ENCODE peak calls at places on chromosomes 12 and 14, in six cellular contexts. U is HepG2, X is A549, I is K562, H is SK-N-SH, Y is GM12878. L is an unnamed sample.

GRCh38 chr12:111589601-111590000 is 9.5 kb downstream of the ATXN2 start:
- DNase-seq in U (no peak), X (no peak), I (no peak), H (no peak), Y (no peak), L (no peak)

GRCh38 chr12:50621435-50622304 is 116.9 kb downstream of the DIP2B start:
- DNase-seq in U (no peak), X (no peak), I (no peak), H (no peak), Y (no peak), L (no peak)

GRCh38 chr14:93035917-93036651 is 79.6 kb downstream of the ITPK1 start:
- DNase-seq in U (peak), X (no peak), I (peak), H (no peak), Y (no peak), L (no peak)

GRCh38 chr12:123573870-123574269 is 10.5 kb upstream of the TMED2 start:
- DNase-seq in U (no peak), X (no peak), I (no peak), H (no peak), Y (no peak), L (no peak)

GRCh38 chr14:100536721-100537700 is 50.2 kb downstream of the BEGAIN start:
- DNase-seq in U (no peak), X (no peak), I (no peak), H (peak), Y (no peak), L (no peak)

GRCh38 chr12:125685885-125686284 is 620.6 kb downstream of the AACS start:
- DNase-seq in U (no peak), X (no peak), I (no peak), H (no peak), Y (no peak), L (no peak)

GRCh38 chr12:58346032-58346632 is 404.8 kb downstream of the ATP23 start:
- DNase-seq in U (peak), X (peak), I (peak), H (peak), Y (no peak), L (peak)

GRCh38 chr14:67514203-67514607 is 18.9 kb upstream of the PLEKHH1 start:
- DNase-seq in U (no peak), X (no peak), I (no peak), H (peak), Y (no peak), L (no peak)

GRCh38 chr12:65308601-65309071 is 30.2 kb downstream of the MSRB3 start:
- DNase-seq in U (no peak), X (no peak), I (no peak), H (no peak), Y (no peak), L (no peak)

GRCh38 chr14:101960225-101960624 is 4.1 kb upstream of the DYNC1H1 start:
- DNase-seq in U (peak), X (no peak), I (peak), H (no peak), Y (no peak), L (no peak)

GRCh38 chr14:22502007-22502406 is 87.0 kb downstream of the DAD1 start:
- DNase-seq in U (no peak), X (no peak), I (no peak), H (no peak), Y (no peak), L (no peak)
- TF ChIP-seq RAD21 in U (no peak), X (no peak), I (no peak), H (no peak), Y (no peak), L (no peak)

GRCh38 chr14:95710106-95710505 is 3.8 kb downstream of the TCL1A start:
- DNase-seq in U (no peak), X (no peak), I (no peak), H (no peak), Y (no peak), L (no peak)
- TF ChIP-seq REST in U (no peak), X (no peak), I (no peak), H (no peak), Y (no peak), L (no peak)

GRCh38 chr14:22569749-22570131 is 19.3 kb downstream of the DAD1 start:
- DNase-seq in U (no peak), X (no peak), I (no peak), H (no peak), Y (no peak), L (no peak)
- H3K4me3 ChIP-seq in U (no peak), X (no peak), I (no peak), H (no peak), Y (peak), L (no peak)

DNA sequence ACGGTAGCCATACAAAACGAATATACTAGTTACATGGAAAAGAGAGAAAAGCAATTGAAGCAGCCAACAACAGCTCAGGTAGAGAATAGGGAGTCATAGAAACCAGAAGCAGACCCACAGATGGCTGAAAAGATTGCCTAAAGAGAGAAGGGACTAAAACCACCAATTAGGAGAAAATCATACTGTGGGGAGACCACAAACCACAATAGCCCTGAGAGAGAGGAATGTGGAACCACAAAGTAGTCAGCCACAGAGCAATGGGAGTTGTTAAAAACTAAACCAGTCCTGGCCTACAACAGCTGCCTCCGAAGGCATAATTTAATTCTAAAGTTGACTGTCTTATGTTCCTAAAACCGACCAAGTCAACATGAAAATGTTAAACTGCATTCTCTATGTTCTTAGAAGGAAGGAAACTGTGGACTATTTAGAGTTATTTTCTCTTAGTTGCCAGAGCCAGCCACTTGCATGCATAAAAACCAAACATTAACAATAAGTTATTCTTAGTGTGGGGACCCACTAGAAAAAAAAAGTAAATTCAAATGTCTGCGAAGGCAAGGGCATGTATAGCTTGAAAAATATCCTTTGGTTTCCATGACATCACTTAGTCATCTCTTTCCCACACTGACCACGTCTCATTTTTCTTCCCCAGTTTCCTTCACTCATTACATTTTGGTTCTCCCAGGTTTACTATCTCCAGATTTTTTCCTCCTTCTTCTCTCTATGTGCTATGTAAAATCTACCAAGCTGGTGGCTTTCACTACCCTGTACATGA is 398.0 kb downstream of the NOVA1 start:
- DNase-seq in U (no peak), X (no peak), I (no peak), H (no peak), Y (no peak), L (no peak)
- TF ChIP-seq RAD21 in U (no peak), X (no peak), I (no peak), H (no peak), Y (no peak), L (no peak)

DNA sequence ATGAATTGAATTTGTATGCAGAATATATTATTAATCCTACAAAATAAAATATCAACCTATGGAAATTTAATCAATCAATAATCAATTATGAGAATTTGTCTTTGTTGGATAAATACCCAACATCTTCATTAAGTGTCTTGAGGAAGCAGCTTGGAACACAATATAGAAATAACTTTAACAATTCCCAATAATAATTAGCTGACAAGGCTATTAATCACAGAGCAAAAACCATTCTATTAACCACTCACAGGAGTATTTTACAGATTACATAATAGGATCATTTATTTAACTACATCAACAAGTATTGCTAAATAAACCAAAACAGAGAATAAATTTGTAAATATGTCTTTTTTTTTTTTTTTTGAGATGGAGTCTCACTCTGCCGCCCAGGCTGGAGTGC is 190.3 kb downstream of the CEP128 start:
- DNase-seq in U (no peak), X (no peak), I (no peak), H (no peak), Y (no peak), L (no peak)
- TF ChIP-seq REST in U (no peak), X (no peak), I (no peak), H (no peak), Y (no peak), L (no peak)

DNA sequence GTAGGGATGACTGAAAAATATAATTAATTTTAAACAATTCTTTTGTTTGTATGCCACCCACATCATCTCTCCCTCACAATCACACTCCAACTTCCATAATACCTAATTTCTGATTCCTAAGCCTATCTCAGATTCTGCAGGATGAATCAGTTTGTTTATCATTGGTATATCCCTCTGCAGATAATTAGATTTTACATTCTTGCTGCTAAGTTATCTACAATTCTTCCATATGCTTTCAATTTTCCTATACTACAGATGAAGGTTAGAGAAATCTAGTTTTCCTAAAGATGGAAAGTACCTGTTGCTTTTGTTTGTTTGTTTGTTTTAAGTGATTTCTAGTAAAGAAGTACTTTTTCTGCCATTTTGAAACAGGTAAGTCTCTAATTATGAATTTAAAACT is 105.3 kb downstream of the ANKS1B start:
- DNase-seq in U (no peak), X (no peak), I (no peak), H (peak), Y (no peak), L (no peak)
- H3K4me3 ChIP-seq in U (no peak), X (no peak), I (no peak), H (no peak), Y (no peak), L (no peak)

GRCh38 chr12:24945039-24945438 is 3.9 kb downstream of the BCAT1 start:
- DNase-seq in U (no peak), X (no peak), I (no peak), H (no peak), Y (no peak), L (no peak)
- TF ChIP-seq RAD21 in U (no peak), X (no peak), I (no peak), H (no peak), Y (no peak), L (no peak)

L was measured in HCT116.